ENCODE peak calls at places on chromosomes 3 and 15, in seven cellular contexts. A is neural crest cell; O is left ventricle myocardium inferior; M is sciatic nerve; H is mesothelial cell of epicardium; Y is activated T-helper 9 cell treated with anti-CD3 and anti-CD28 coated beads, Interleukin-2, amount 50 U/mL, for 16 hours; S is C1 segment of cervical spinal cord. Q is an unnamed sample.

GRCh38 chr15:49096090-49096750 is 50.0 kb upstream of the SECISBP2L start:
- DNase-seq in M (no peak), A (no peak), Y (no peak), H (no peak), S (no peak), O (no peak), Q (no peak)

GRCh38 chr15:47870956-47871625 is 153.8 kb downstream of the SEMA6D start:
- DNase-seq in H (no peak), S (no peak), A (no peak), M (no peak), Y (no peak), O (no peak), Q (peak; percentile 88)

GRCh38 chr3:30082652-30083051 is 523.7 kb upstream of the TGFBR2 start:
- DNase-seq in H (no peak), A (no peak), Y (no peak), O (no peak), M (no peak), S (no peak), Q (no peak)

GRCh38 chr3:107999215-107999775 is 91.5 kb downstream of the CD47 start:
- DNase-seq in Y (no peak), S (no peak), M (no peak), O (no peak), A (no peak), H (no peak), Q (no peak)

GRCh38 chr3:172844428-172844827 is 93.9 kb downstream of the ECT2 start:
- DNase-seq in Y (no peak), O (no peak), H (no peak), S (no peak), M (no peak), A (no peak), Q (no peak)

GRCh38 chr15:42106278-42106677 is 11.9 kb upstream of the PLA2G4D start:
- DNase-seq in M (no peak), Y (no peak), A (no peak), O (no peak), H (no peak), S (no peak), Q (no peak)

GRCh38 chr15:57865294-57865693 is 158.8 kb downstream of the POLR2M start:
- DNase-seq in H (no peak), M (no peak), S (no peak), Y (no peak), O (no peak), A (no peak), Q (no peak)

GRCh38 chr3:133476971-133477375 is 77.1 kb downstream of the BFSP2 start:
- DNase-seq in Y (no peak), M (no peak), H (peak; percentile 46), A (no peak), O (no peak), S (no peak), Q (peak; percentile 91)

GRCh38 chr15:69807752-69808151 is 290.0 kb downstream of the TLE3 start:
- DNase-seq in H (no peak), M (no peak), O (no peak), Y (no peak), A (no peak), S (no peak), Q (no peak)